ENCODE peak calls at places on chromosome 11, in four cellular contexts. V, H, G and N are unnamed samples.

GRCh38 chr11:68352591-68352990 is 40.2 kb downstream of the LRP5 start:
- DNase-seq in V (no peak), H (no peak), G (no peak), N (no peak)

GRCh38 chr11:82682003-82682751 is 51.5 kb downstream of the FAM181B start:
- DNase-seq in V (no peak), H (no peak), G (no peak), N (no peak)

GRCh38 chr11:128289048-128289447 is 298.3 kb downstream of the ETS1 start:
- DNase-seq in V (no peak), H (no peak), G (peak), N (no peak)

GRCh38 chr11:106398396-106399074 is 321.1 kb downstream of the AASDHPPT start:
- DNase-seq in V (no peak), H (no peak), G (no peak), N (no peak)

GRCh38 chr11:130693543-130693942 is 222.7 kb downstream of the SNX19 start:
- DNase-seq in V (no peak), H (no peak), G (no peak), N (no peak)

GRCh38 chr11:112292785-112293407 is 32.2 kb upstream of the PLET1 start:
- DNase-seq in V (no peak), H (no peak), G (no peak), N (no peak)

GRCh38 chr11:111479666-111480065 is 32.5 kb downstream of the BTG4 start:
- DNase-seq in V (no peak), H (no peak), G (no peak), N (no peak)

GRCh38 chr11:8261921-8262551 is 1.6 kb downstream of the LMO1 start:
- DNase-seq in V (peak), H (no peak), G (no peak), N (no peak)

GRCh38 chr11:431921-432320 is 9.9 kb downstream of the ANO9 start:
- DNase-seq in V (no peak), H (no peak), G (no peak), N (peak)

GRCh38 chr11:209275-210121 is 2.0 kb downstream of the RIC8A start:
- DNase-seq in V (peak), H (no peak), G (no peak), N (no peak)

GRCh38 chr11:96187779-96188624 is 155.0 kb downstream of the MAML2 start:
- DNase-seq in V (peak), H (peak), G (no peak), N (no peak)

GRCh38 chr11:109138200-109138599 is 283.8 kb upstream of the C11orf87 start:
- DNase-seq in V (no peak), H (no peak), G (no peak), N (no peak)